ENCODE peak calls at places on chromosomes 11 and 22, in ten cellular contexts. One of them, this sample, is unnamed.

GRCh38 chr22:25736378-25737011 is 5.5 kb upstream of the MYO18B start:
- DNase-seq in neural crest cell: no peak
- DNase-seq in stimulated activated CD8-positive, alpha-beta memory T cell treated with anti-CD3 and anti-CD28 coated beads, Interleukin-4, amount 100 ng/mL, for 24 hours: peak
- DNase-seq in fibroblast of pulmonary artery: no peak
- DNase-seq in NCI-H1105: no peak
- DNase-seq in effector memory CD4-positive, alpha-beta T cell: no peak
- DNase-seq in activated effector memory CD4-positive, alpha-beta T cell treated with Interleukin-2 at 50 U/mL for 16 hours: peak
- DNase-seq in dermis blood vessel endothelial cell: no peak
- DNase-seq in GM19239: no peak
- DNase-seq in activated T-helper 1 cell treated with Interleukin-2 at 50 U/mL for 16 hours: no peak
- DNase-seq in this sample: no peak

GRCh38 chr11:22193348-22194051 is 615 bp downstream of the ANO5 start:
- DNase-seq in neural crest cell: peak
- DNase-seq in stimulated activated CD8-positive, alpha-beta memory T cell treated with anti-CD3 and anti-CD28 coated beads, Interleukin-4, amount 100 ng/mL, for 24 hours: no peak
- DNase-seq in fibroblast of pulmonary artery: no peak
- DNase-seq in NCI-H1105: peak
- DNase-seq in effector memory CD4-positive, alpha-beta T cell: no peak
- DNase-seq in activated effector memory CD4-positive, alpha-beta T cell treated with Interleukin-2 at 50 U/mL for 16 hours: no peak
- DNase-seq in dermis blood vessel endothelial cell: no peak
- DNase-seq in GM19239: no peak
- DNase-seq in activated T-helper 1 cell treated with Interleukin-2 at 50 U/mL for 16 hours: no peak
- DNase-seq in this sample: peak

GRCh38 chr22:29635734-29636357 is 32.4 kb downstream of the NF2 start:
- DNase-seq in neural crest cell: no peak
- DNase-seq in stimulated activated CD8-positive, alpha-beta memory T cell treated with anti-CD3 and anti-CD28 coated beads, Interleukin-4, amount 100 ng/mL, for 24 hours: no peak
- DNase-seq in fibroblast of pulmonary artery: peak
- DNase-seq in NCI-H1105: no peak
- DNase-seq in effector memory CD4-positive, alpha-beta T cell: no peak
- DNase-seq in activated effector memory CD4-positive, alpha-beta T cell treated with Interleukin-2 at 50 U/mL for 16 hours: no peak
- DNase-seq in dermis blood vessel endothelial cell: peak
- DNase-seq in GM19239: no peak
- DNase-seq in activated T-helper 1 cell treated with Interleukin-2 at 50 U/mL for 16 hours: no peak
- DNase-seq in this sample: no peak

GRCh38 chr11:130315354-130315970 is 745 bp upstream of the ZBTB44 start:
- DNase-seq in neural crest cell: no peak
- DNase-seq in stimulated activated CD8-positive, alpha-beta memory T cell treated with anti-CD3 and anti-CD28 coated beads, Interleukin-4, amount 100 ng/mL, for 24 hours: peak
- DNase-seq in fibroblast of pulmonary artery: no peak
- DNase-seq in NCI-H1105: peak
- DNase-seq in effector memory CD4-positive, alpha-beta T cell: peak
- DNase-seq in activated effector memory CD4-positive, alpha-beta T cell treated with Interleukin-2 at 50 U/mL for 16 hours: peak
- DNase-seq in dermis blood vessel endothelial cell: peak
- DNase-seq in GM19239: peak
- DNase-seq in activated T-helper 1 cell treated with Interleukin-2 at 50 U/mL for 16 hours: peak
- DNase-seq in this sample: no peak

GRCh38 chr11:45651156-45651555 is 14.3 kb downstream of the CHST1 start:
- DNase-seq in neural crest cell: no peak
- DNase-seq in stimulated activated CD8-positive, alpha-beta memory T cell treated with anti-CD3 and anti-CD28 coated beads, Interleukin-4, amount 100 ng/mL, for 24 hours: no peak
- DNase-seq in fibroblast of pulmonary artery: no peak
- DNase-seq in NCI-H1105: no peak
- DNase-seq in effector memory CD4-positive, alpha-beta T cell: no peak
- DNase-seq in activated effector memory CD4-positive, alpha-beta T cell treated with Interleukin-2 at 50 U/mL for 16 hours: no peak
- DNase-seq in dermis blood vessel endothelial cell: no peak
- DNase-seq in GM19239: no peak
- DNase-seq in activated T-helper 1 cell treated with Interleukin-2 at 50 U/mL for 16 hours: no peak
- DNase-seq in this sample: no peak

GRCh38 chr11:125468025-125468424 is 28.0 kb downstream of the FEZ1 start:
- DNase-seq in neural crest cell: no peak
- DNase-seq in stimulated activated CD8-positive, alpha-beta memory T cell treated with anti-CD3 and anti-CD28 coated beads, Interleukin-4, amount 100 ng/mL, for 24 hours: no peak
- DNase-seq in fibroblast of pulmonary artery: no peak
- DNase-seq in NCI-H1105: no peak
- DNase-seq in effector memory CD4-positive, alpha-beta T cell: no peak
- DNase-seq in activated effector memory CD4-positive, alpha-beta T cell treated with Interleukin-2 at 50 U/mL for 16 hours: no peak
- DNase-seq in dermis blood vessel endothelial cell: no peak
- DNase-seq in GM19239: no peak
- DNase-seq in activated T-helper 1 cell treated with Interleukin-2 at 50 U/mL for 16 hours: no peak
- DNase-seq in this sample: no peak

GRCh38 chr11:130451261-130452019 is 3.0 kb downstream of the ADAMTS15 start:
- DNase-seq in neural crest cell: no peak
- DNase-seq in stimulated activated CD8-positive, alpha-beta memory T cell treated with anti-CD3 and anti-CD28 coated beads, Interleukin-4, amount 100 ng/mL, for 24 hours: no peak
- DNase-seq in fibroblast of pulmonary artery: peak
- DNase-seq in NCI-H1105: no peak
- DNase-seq in effector memory CD4-positive, alpha-beta T cell: no peak
- DNase-seq in activated effector memory CD4-positive, alpha-beta T cell treated with Interleukin-2 at 50 U/mL for 16 hours: no peak
- DNase-seq in dermis blood vessel endothelial cell: peak
- DNase-seq in GM19239: no peak
- DNase-seq in activated T-helper 1 cell treated with Interleukin-2 at 50 U/mL for 16 hours: no peak
- DNase-seq in this sample: no peak

GRCh38 chr22:29517215-29517908 is 36.2 kb downstream of the THOC5 start:
- DNase-seq in neural crest cell: no peak
- DNase-seq in stimulated activated CD8-positive, alpha-beta memory T cell treated with anti-CD3 and anti-CD28 coated beads, Interleukin-4, amount 100 ng/mL, for 24 hours: no peak
- DNase-seq in fibroblast of pulmonary artery: no peak
- DNase-seq in NCI-H1105: no peak
- DNase-seq in effector memory CD4-positive, alpha-beta T cell: no peak
- DNase-seq in activated effector memory CD4-positive, alpha-beta T cell treated with Interleukin-2 at 50 U/mL for 16 hours: no peak
- DNase-seq in dermis blood vessel endothelial cell: no peak
- DNase-seq in GM19239: no peak
- DNase-seq in activated T-helper 1 cell treated with Interleukin-2 at 50 U/mL for 16 hours: no peak
- DNase-seq in this sample: peak

GRCh38 chr11:118841469-118842222 is 42.0 kb upstream of the CXCR5 start:
- DNase-seq in neural crest cell: no peak
- DNase-seq in stimulated activated CD8-positive, alpha-beta memory T cell treated with anti-CD3 and anti-CD28 coated beads, Interleukin-4, amount 100 ng/mL, for 24 hours: peak
- DNase-seq in fibroblast of pulmonary artery: no peak
- DNase-seq in NCI-H1105: no peak
- DNase-seq in effector memory CD4-positive, alpha-beta T cell: peak
- DNase-seq in activated effector memory CD4-positive, alpha-beta T cell treated with Interleukin-2 at 50 U/mL for 16 hours: peak
- DNase-seq in dermis blood vessel endothelial cell: no peak
- DNase-seq in GM19239: no peak
- DNase-seq in activated T-helper 1 cell treated with Interleukin-2 at 50 U/mL for 16 hours: peak
- DNase-seq in this sample: no peak